ENCODE peak calls at places on chromosomes 4 and X, in six cellular contexts. V is DMS153; D is GDM1; H is activated CD4-positive, alpha-beta memory T cell treated with anti-CD3 and anti-CD28 coated beads for 36 hours; Q is NCI-H69; F is astrocyte of the spinal cord. E is an unnamed sample.

GRCh38 chr4:169398294-169398693 is 127.5 kb upstream of the SH3RF1 start:
- DNase-seq in V (no peak), D (no peak), H (no peak), Q (no peak), F (peak), E (no peak)

GRCh38 chr4:122882830-122883229 is 39.6 kb downstream of the NUDT6 start:
- DNase-seq in V (no peak), D (no peak), H (no peak), Q (no peak), F (no peak), E (no peak)

GRCh38 chr4:133147365-133147821 is 1.7 kb upstream of the PCDH10 start:
- DNase-seq in V (no peak), D (no peak), H (no peak), Q (peak), F (no peak), E (no peak)

GRCh38 chr4:48543796-48544195 is 53.7 kb downstream of the ZAR1 start:
- DNase-seq in V (no peak), D (no peak), H (no peak), Q (peak), F (peak), E (no peak)

GRCh38 chrX:69229436-69229835 is 64.2 kb upstream of the PJA1 start:
- DNase-seq in V (no peak), D (no peak), H (no peak), Q (no peak), F (peak), E (no peak)

GRCh38 chr4:37780444-37781133 is 45.9 kb upstream of the PGM2 start:
- DNase-seq in V (no peak), D (peak), H (peak), Q (peak), F (peak), E (no peak)

GRCh38 chr4:108543359-108543968 is 76.9 kb upstream of the RPL34 start:
- DNase-seq in V (no peak), D (no peak), H (no peak), Q (peak), F (no peak), E (no peak)

GRCh38 chr4:16757080-16757521 is 141.3 kb downstream of the LDB2 start:
- DNase-seq in V (no peak), D (no peak), H (no peak), Q (no peak), F (no peak), E (no peak)

GRCh38 chr4:118337954-118338353 is 14.8 kb downstream of the PRSS12 start:
- DNase-seq in V (no peak), D (no peak), H (no peak), Q (peak), F (no peak), E (no peak)

GRCh38 chr4:88063634-88064296 is 56.3 kb downstream of the PKD2 start:
- DNase-seq in V (no peak), D (no peak), H (no peak), Q (no peak), F (no peak), E (no peak)

GRCh38 chr4:37389967-37390580 is 145.5 kb downstream of the NWD2 start:
- DNase-seq in V (peak), D (no peak), H (no peak), Q (peak), F (peak), E (no peak)

GRCh38 chr4:142960134-142960533 is 114.0 kb upstream of the INPP4B start:
- DNase-seq in V (no peak), D (no peak), H (no peak), Q (no peak), F (no peak), E (peak)

GRCh38 chrX:9291666-9292065 is 173.2 kb upstream of the TBL1X start:
- DNase-seq in V (peak), D (no peak), H (no peak), Q (peak), F (no peak), E (no peak)

GRCh38 chr4:46387956-46388355 is 2.0 kb downstream of the GABRA2 start:
- DNase-seq in V (no peak), D (no peak), H (no peak), Q (no peak), F (no peak), E (no peak)

GRCh38 chr4:171024720-171025303 is 788.4 kb upstream of the GALNTL6 start:
- DNase-seq in V (no peak), D (peak), H (no peak), Q (no peak), F (no peak), E (no peak)

GRCh38 chr4:142815834-142816233 is 30.3 kb downstream of the INPP4B start:
- DNase-seq in V (no peak), D (no peak), H (peak), Q (no peak), F (peak), E (no peak)

GRCh38 chr4:181597766-181598165 is 645.4 kb upstream of the TENM3 start:
- DNase-seq in V (no peak), D (no peak), H (no peak), Q (peak), F (peak), E (no peak)

GRCh38 chr4:143768007-143768591 is 67.6 kb upstream of the FREM3 start:
- DNase-seq in V (no peak), D (no peak), H (no peak), Q (no peak), F (peak), E (peak)

GRCh38 chr4:147060171-147060931 is 114.7 kb upstream of the TTC29 start:
- DNase-seq in V (no peak), D (no peak), H (no peak), Q (no peak), F (peak), E (no peak)